ENCODE peak calls at places on chromosomes 5 and 9, in five cellular contexts. One of them, this sample, is unnamed.

GRCh38 chr5:76022611-76023010 is 60.6 kb upstream of the SV2C start:
- DNase-seq in lower leg skin: no peak
- DNase-seq in progenitor cell of endocrine pancreas: no peak
- DNase-seq in fibroblast of villous mesenchyme: no peak
- DNase-seq in fibroblast of the aortic adventitia: no peak
- DNase-seq in this sample: no peak

GRCh38 chr9:134968011-134968822 is 50.5 kb upstream of the FCN1 start:
- DNase-seq in fibroblast of the aortic adventitia: no peak
- DNase-seq in lower leg skin: peak; percentile 74
- DNase-seq in fibroblast of villous mesenchyme: no peak
- DNase-seq in progenitor cell of endocrine pancreas: no peak
- DNase-seq in this sample: no peak

GRCh38 chr5:170327168-170327567 is 29.6 kb upstream of the LCP2 start:
- DNase-seq in progenitor cell of endocrine pancreas: no peak
- DNase-seq in lower leg skin: no peak
- DNase-seq in fibroblast of villous mesenchyme: no peak
- DNase-seq in fibroblast of the aortic adventitia: no peak
- DNase-seq in this sample: no peak

GRCh38 chr5:78630047-78630446 is 18.5 kb downstream of the LHFPL2 start:
- DNase-seq in fibroblast of the aortic adventitia: no peak
- DNase-seq in lower leg skin: no peak
- DNase-seq in progenitor cell of endocrine pancreas: no peak
- DNase-seq in fibroblast of villous mesenchyme: no peak
- DNase-seq in this sample: no peak

GRCh38 chr9:93099551-93100264 is 3.7 kb downstream of the CARD19 start:
- DNase-seq in fibroblast of the aortic adventitia: no peak
- DNase-seq in lower leg skin: peak; percentile 84
- DNase-seq in fibroblast of villous mesenchyme: no peak
- DNase-seq in progenitor cell of endocrine pancreas: no peak
- DNase-seq in this sample: no peak

GRCh38 chr5:147669113-147669869 is 113.2 kb downstream of the JAKMIP2 start:
- DNase-seq in fibroblast of villous mesenchyme: no peak
- DNase-seq in lower leg skin: no peak
- DNase-seq in fibroblast of the aortic adventitia: no peak
- DNase-seq in progenitor cell of endocrine pancreas: no peak
- DNase-seq in this sample: no peak

GRCh38 chr5:147893820-147894219 is 12.5 kb downstream of the C5orf46 start:
- DNase-seq in lower leg skin: no peak
- DNase-seq in fibroblast of villous mesenchyme: no peak
- DNase-seq in progenitor cell of endocrine pancreas: no peak
- DNase-seq in fibroblast of the aortic adventitia: peak; percentile 65
- DNase-seq in this sample: no peak

GRCh38 chr5:6596388-6596787 is 36.5 kb downstream of the NSUN2 start:
- DNase-seq in lower leg skin: no peak
- DNase-seq in fibroblast of villous mesenchyme: no peak
- DNase-seq in progenitor cell of endocrine pancreas: no peak
- DNase-seq in fibroblast of the aortic adventitia: no peak
- DNase-seq in this sample: no peak

GRCh38 chr5:100641833-100642232 is 106.7 kb downstream of the FAM174A start:
- DNase-seq in fibroblast of the aortic adventitia: no peak
- DNase-seq in progenitor cell of endocrine pancreas: no peak
- DNase-seq in lower leg skin: no peak
- DNase-seq in fibroblast of villous mesenchyme: no peak
- DNase-seq in this sample: no peak

GRCh38 chr5:127754727-127755126 is 51.5 kb downstream of the CCDC192 start:
- DNase-seq in progenitor cell of endocrine pancreas: no peak
- DNase-seq in fibroblast of villous mesenchyme: no peak
- DNase-seq in fibroblast of the aortic adventitia: no peak
- DNase-seq in lower leg skin: no peak
- DNase-seq in this sample: no peak

GRCh38 chr5:60703944-60704343 is 4.0 kb upstream of the DEPDC1B start:
- DNase-seq in lower leg skin: no peak
- DNase-seq in progenitor cell of endocrine pancreas: no peak
- DNase-seq in fibroblast of villous mesenchyme: no peak
- DNase-seq in fibroblast of the aortic adventitia: no peak
- DNase-seq in this sample: no peak

GRCh38 chr5:60698316-60698715 is 1.6 kb downstream of the DEPDC1B start:
- DNase-seq in fibroblast of the aortic adventitia: no peak
- DNase-seq in fibroblast of villous mesenchyme: no peak
- DNase-seq in progenitor cell of endocrine pancreas: no peak
- DNase-seq in lower leg skin: no peak
- DNase-seq in this sample: no peak

GRCh38 chr5:60700347-60700815 is 415 bp upstream of the DEPDC1B start:
- DNase-seq in lower leg skin: no peak
- DNase-seq in fibroblast of villous mesenchyme: no peak
- DNase-seq in progenitor cell of endocrine pancreas: no peak
- DNase-seq in fibroblast of the aortic adventitia: no peak
- DNase-seq in this sample: no peak

GRCh38 chr5:60701317-60701988 is 1.5 kb upstream of the DEPDC1B start:
- DNase-seq in fibroblast of villous mesenchyme: no peak
- DNase-seq in fibroblast of the aortic adventitia: no peak
- DNase-seq in lower leg skin: no peak
- DNase-seq in progenitor cell of endocrine pancreas: no peak
- DNase-seq in this sample: no peak

GRCh38 chr5:60699549-60700346 is at the start of gene DEPDC1B:
- DNase-seq in fibroblast of the aortic adventitia: peak; percentile 83
- DNase-seq in progenitor cell of endocrine pancreas: peak; percentile 82
- DNase-seq in fibroblast of villous mesenchyme: peak; percentile 89
- DNase-seq in lower leg skin: peak; percentile 96
- DNase-seq in this sample: peak; percentile 81
- TF ChIP-seq CTCF in fibroblast of the aortic adventitia: peak; percentile 51
- TF ChIP-seq CTCF in progenitor cell of endocrine pancreas: peak; percentile 56
- TF ChIP-seq CTCF in fibroblast of villous mesenchyme: peak; percentile 48
- TF ChIP-seq CTCF in lower leg skin: no peak
- TF ChIP-seq CTCF in this sample: no peak

DNA sequence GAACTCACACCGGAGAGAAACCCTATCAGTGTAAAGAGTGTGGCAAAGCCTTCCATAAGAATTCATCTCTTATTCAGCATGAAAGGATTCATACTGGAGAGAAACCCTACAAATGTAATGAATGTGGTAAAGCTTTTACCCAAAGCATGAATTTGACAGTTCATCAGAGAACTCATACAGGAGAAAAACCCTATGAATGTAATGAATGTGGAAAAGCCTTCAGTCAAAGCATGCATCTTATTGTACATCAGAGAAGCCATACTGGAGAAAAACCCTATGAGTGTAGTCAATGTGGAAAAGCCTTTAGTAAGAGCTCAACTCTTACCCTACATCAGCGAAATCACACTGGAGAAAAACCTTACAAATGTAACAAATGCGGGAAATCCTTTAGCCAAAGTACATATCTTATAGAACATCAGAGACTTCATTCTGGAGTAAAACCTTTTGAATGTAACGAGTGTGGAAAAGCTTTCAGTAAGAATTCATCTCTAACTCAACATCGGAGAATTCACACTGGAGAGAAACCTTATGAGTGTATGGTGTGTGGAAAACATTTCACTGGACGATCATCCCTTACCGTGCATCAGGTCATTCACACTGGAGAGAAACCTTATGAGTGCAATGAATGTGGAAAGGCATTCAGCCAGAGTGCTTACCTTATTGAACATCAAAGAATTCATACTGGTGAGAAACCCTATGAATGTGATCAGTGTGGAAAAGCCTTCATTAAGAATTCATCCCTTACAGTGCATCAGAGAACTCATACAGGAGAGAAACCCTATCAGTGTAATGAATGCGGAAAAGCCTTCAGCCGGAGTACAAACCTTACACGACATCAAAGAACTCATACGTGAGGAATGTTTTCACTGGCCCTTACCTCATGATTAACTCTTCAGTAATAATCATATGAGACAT is 8.9 kb upstream of the ZNF454 start:
- DNase-seq in progenitor cell of endocrine pancreas: no peak
- DNase-seq in fibroblast of the aortic adventitia: no peak
- DNase-seq in fibroblast of villous mesenchyme: no peak
- DNase-seq in lower leg skin: no peak
- DNase-seq in this sample: no peak
- TF ChIP-seq CTCF in progenitor cell of endocrine pancreas: no peak
- TF ChIP-seq CTCF in fibroblast of the aortic adventitia: no peak
- TF ChIP-seq CTCF in fibroblast of villous mesenchyme: no peak
- TF ChIP-seq CTCF in lower leg skin: no peak
- TF ChIP-seq CTCF in this sample: no peak

GRCh38 chr5:178793156-178793555 is 62.7 kb upstream of the ZNF354A start:
- DNase-seq in fibroblast of villous mesenchyme: no peak
- DNase-seq in lower leg skin: no peak
- DNase-seq in fibroblast of the aortic adventitia: no peak
- DNase-seq in progenitor cell of endocrine pancreas: no peak
- DNase-seq in this sample: no peak
- TF ChIP-seq CTCF in fibroblast of villous mesenchyme: no peak
- TF ChIP-seq CTCF in lower leg skin: no peak
- TF ChIP-seq CTCF in fibroblast of the aortic adventitia: no peak
- TF ChIP-seq CTCF in progenitor cell of endocrine pancreas: peak; percentile 52
- TF ChIP-seq CTCF in this sample: no peak

DNA sequence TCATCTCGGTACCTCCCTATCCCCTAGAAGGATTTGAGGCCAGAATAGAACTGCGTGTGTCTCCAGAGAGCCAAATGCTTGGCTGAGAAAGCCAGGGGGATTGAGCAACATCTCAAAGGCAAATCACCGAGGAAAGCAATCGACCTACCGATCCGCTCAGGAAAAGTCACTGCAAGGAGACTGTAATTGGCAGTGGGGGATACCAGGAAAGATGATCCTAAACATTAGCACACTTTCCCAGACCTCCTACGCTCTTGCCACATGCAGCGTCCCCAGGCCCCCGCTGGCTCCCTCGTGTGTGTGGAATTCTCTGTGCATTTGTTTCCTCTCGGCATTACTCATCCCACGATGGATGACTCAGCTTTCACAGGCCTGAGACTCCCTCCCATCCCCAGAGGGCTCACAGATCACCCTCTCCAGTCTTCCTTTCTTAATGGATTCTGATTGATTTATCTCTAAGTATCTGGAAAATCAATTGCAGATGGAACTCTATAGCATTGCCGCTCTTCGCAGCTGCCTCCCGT is 82.2 kb upstream of the ICE1 start:
- DNase-seq in fibroblast of villous mesenchyme: peak; percentile 96
- DNase-seq in lower leg skin: peak; percentile 92
- DNase-seq in progenitor cell of endocrine pancreas: no peak
- DNase-seq in fibroblast of the aortic adventitia: peak; percentile 90
- DNase-seq in this sample: no peak
- TF ChIP-seq CTCF in fibroblast of villous mesenchyme: peak; percentile 71
- TF ChIP-seq CTCF in lower leg skin: no peak
- TF ChIP-seq CTCF in progenitor cell of endocrine pancreas: peak; percentile 39
- TF ChIP-seq CTCF in fibroblast of the aortic adventitia: peak; percentile 59
- TF ChIP-seq CTCF in this sample: no peak

DNA sequence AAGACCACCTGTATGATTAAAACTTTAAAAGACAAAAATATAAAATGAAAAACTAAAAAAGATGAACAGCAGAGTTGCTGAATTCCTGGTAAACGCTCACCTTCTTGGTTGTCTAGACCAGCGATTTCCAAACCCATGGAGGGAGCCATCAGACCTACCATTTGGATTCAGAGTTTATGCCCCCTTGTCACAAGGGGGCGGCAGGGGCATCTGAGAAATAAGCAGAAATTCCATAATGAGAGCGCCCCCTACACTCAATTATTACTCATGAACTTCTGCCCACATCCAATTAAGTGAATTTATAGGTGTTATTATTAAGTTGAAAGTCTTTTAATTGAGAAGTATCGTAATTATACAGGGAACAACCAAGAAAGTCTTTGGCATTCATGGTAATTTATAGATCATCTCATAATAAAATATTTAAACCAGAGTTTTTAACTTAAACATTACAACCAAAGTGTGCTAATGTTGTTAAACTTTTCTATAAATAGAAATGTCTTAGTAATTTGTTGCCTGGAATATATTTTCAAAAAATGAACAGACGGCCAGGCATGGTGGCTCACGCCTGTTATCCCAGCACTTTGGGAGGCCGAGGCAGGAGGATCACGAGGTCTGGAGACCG is 35.2 kb upstream of the SPATA31C2 start:
- DNase-seq in fibroblast of villous mesenchyme: peak; percentile 89
- DNase-seq in fibroblast of the aortic adventitia: peak; percentile 70
- DNase-seq in progenitor cell of endocrine pancreas: no peak
- DNase-seq in lower leg skin: no peak
- DNase-seq in this sample: no peak
- TF ChIP-seq CTCF in fibroblast of villous mesenchyme: peak; percentile 84
- TF ChIP-seq CTCF in fibroblast of the aortic adventitia: peak; percentile 65
- TF ChIP-seq CTCF in progenitor cell of endocrine pancreas: peak; percentile 50
- TF ChIP-seq CTCF in lower leg skin: no peak
- TF ChIP-seq CTCF in this sample: no peak

DNA sequence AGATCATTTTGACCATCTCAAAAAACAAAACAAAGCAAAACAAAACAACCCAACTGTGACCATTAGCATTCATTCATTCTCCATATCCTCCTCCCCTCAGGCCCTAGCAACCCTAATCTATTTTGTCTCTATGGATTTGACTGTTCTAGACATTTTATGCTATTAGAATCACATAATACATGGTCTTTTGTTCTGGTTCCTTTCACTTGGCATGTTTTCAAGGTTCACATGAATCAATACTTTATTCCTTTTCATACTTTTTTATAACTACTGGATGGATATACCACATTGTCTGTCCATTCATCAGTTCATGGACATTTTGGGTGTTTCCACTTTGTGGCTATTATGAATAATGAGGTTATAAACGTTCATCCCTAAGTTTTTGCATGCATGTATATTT is 303.9 kb downstream of the SH3GL2 start:
- DNase-seq in fibroblast of villous mesenchyme: no peak
- DNase-seq in fibroblast of the aortic adventitia: no peak
- DNase-seq in lower leg skin: no peak
- DNase-seq in progenitor cell of endocrine pancreas: no peak
- DNase-seq in this sample: no peak
- TF ChIP-seq CTCF in fibroblast of villous mesenchyme: no peak
- TF ChIP-seq CTCF in fibroblast of the aortic adventitia: no peak
- TF ChIP-seq CTCF in lower leg skin: no peak
- TF ChIP-seq CTCF in progenitor cell of endocrine pancreas: no peak
- TF ChIP-seq CTCF in this sample: no peak

GRCh38 chr9:131671150-131671549 is 68.7 kb downstream of the RAPGEF1 start:
- DNase-seq in lower leg skin: no peak
- DNase-seq in fibroblast of the aortic adventitia: no peak
- DNase-seq in progenitor cell of endocrine pancreas: no peak
- DNase-seq in fibroblast of villous mesenchyme: no peak
- DNase-seq in this sample: no peak
- TF ChIP-seq CTCF in lower leg skin: no peak
- TF ChIP-seq CTCF in fibroblast of the aortic adventitia: no peak
- TF ChIP-seq CTCF in progenitor cell of endocrine pancreas: no peak
- TF ChIP-seq CTCF in fibroblast of villous mesenchyme: no peak
- TF ChIP-seq CTCF in this sample: no peak

DNA sequence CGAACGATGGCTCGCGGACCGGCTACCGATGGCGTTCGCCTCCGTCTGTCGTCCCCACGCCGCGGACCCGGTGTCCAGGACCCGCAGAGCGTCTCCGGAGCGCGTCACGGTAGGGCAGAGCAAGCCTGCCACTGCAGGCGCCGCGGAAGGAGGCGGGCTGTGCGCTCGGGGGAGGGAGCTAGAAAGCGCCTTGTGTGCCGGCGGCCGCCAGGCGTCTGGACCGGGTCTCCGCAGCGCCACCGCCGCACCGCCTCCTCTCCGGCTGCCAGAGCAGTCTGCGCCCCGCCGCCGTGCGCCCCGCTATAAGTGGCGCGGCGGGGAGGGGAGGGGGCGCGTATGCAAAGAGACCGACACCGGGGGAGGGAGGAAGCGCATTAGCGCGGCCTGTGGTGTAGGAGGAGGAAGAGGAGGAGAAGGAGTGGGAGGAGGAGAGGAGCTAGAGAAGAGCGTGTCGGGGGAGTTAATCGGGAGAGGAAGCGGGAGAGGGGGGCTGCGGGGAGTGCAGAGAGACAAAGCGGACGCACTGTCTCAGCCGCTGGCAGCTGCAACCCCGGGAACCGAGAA is at the start of gene ENC1:
- DNase-seq in progenitor cell of endocrine pancreas: peak; percentile 79
- DNase-seq in fibroblast of villous mesenchyme: peak; percentile 89
- DNase-seq in lower leg skin: peak; percentile 95
- DNase-seq in fibroblast of the aortic adventitia: peak; percentile 80
- DNase-seq in this sample: peak; percentile 76
- TF ChIP-seq CTCF in progenitor cell of endocrine pancreas: peak; percentile 59
- TF ChIP-seq CTCF in fibroblast of villous mesenchyme: peak; percentile 47
- TF ChIP-seq CTCF in lower leg skin: peak; percentile 56
- TF ChIP-seq CTCF in fibroblast of the aortic adventitia: peak; percentile 59
- TF ChIP-seq CTCF in this sample: peak; percentile 62